ENCODE peak calls at places on chromosomes 16 and 17, in six cellular contexts. R is mammary epithelial cell, X is NCI-H69, W is GM04503, V is hypothalamus, L is epithelial cell of prostate. Y is an unnamed sample.

GRCh38 chr16:2962334-2963073 is 1.6 kb upstream of the KREMEN2 start:
- DNase-seq in R (no peak), L (no peak), W (no peak), X (peak; percentile 63), V (no peak), Y (no peak)

GRCh38 chr16:56800355-56800754 is 64.7 kb upstream of the SLC12A3 start:
- DNase-seq in W (no peak), V (no peak), R (no peak), L (no peak), X (no peak), Y (peak; percentile 34)

GRCh38 chr17:63998050-63998720 is at the start of gene PRR29:
- DNase-seq in V (peak; percentile 44), X (peak; percentile 89), L (no peak), R (peak; percentile 21), W (no peak), Y (peak; percentile 42)

GRCh38 chr17:67421869-67422273 is 44.8 kb downstream of the PITPNC1 start:
- DNase-seq in L (peak; percentile 100), X (peak; percentile 8), R (peak; percentile 100), V (no peak), W (peak; percentile 92), Y (peak; percentile 95)

GRCh38 chr17:65584604-65585521 is 23.4 kb upstream of the AXIN2 start:
- DNase-seq in W (no peak), V (peak; percentile 3), L (no peak), R (no peak), X (no peak), Y (no peak)

GRCh38 chr16:71896688-71897368 is 1.5 kb downstream of the IST1 start:
- DNase-seq in L (no peak), X (no peak), R (no peak), W (no peak), V (no peak), Y (no peak)

GRCh38 chr17:17737938-17738894 is 57.0 kb downstream of the RAI1 start:
- DNase-seq in L (no peak), X (peak; percentile 19), V (no peak), W (no peak), R (peak; percentile 44), Y (no peak)

GRCh38 chr16:56931253-56931768 is 631 bp upstream of the HERPUD1 start:
- DNase-seq in L (no peak), W (no peak), R (no peak), V (no peak), X (peak; percentile 41), Y (peak; percentile 18)

GRCh38 chr16:47461598-47462266 is 601 bp downstream of the PHKB start:
- DNase-seq in L (no peak), X (peak; percentile 59), R (peak; percentile 68), W (no peak), V (peak; percentile 31), Y (peak; percentile 41)

GRCh38 chr17:77145635-77146632 is 5.2 kb downstream of the SEC14L1 start:
- DNase-seq in V (peak; percentile 53), R (no peak), X (peak; percentile 47), L (no peak), W (peak; percentile 70), Y (peak; percentile 82)

GRCh38 chr17:4009164-4009785 is 45.0 kb upstream of the ATP2A3 start:
- DNase-seq in X (no peak), R (no peak), W (no peak), V (no peak), L (no peak), Y (no peak)

GRCh38 chr17:27976331-27976730 is 66.1 kb upstream of the NLK start:
- DNase-seq in R (no peak), W (no peak), L (no peak), X (no peak), V (no peak), Y (peak; percentile 65)

GRCh38 chr17:34110315-34110714 is 144.8 kb upstream of the CCL2 start:
- DNase-seq in L (no peak), V (no peak), R (no peak), X (peak; percentile 80), W (no peak), Y (no peak)

GRCh38 chr17:77376795-77377751 is 236.3 kb downstream of the SEC14L1 start:
- DNase-seq in V (no peak), W (no peak), R (no peak), L (no peak), X (peak; percentile 42), Y (no peak)

GRCh38 chr16:47045023-47045422 is 71.5 kb upstream of the DNAJA2 start:
- DNase-seq in L (no peak), X (no peak), V (no peak), W (no peak), R (no peak), Y (no peak)

GRCh38 chr17:42180922-42181850 is at the start of gene KCNH4:
- DNase-seq in L (peak; percentile 5), W (no peak), V (peak; percentile 81), X (peak; percentile 94), R (peak; percentile 53), Y (peak; percentile 65)

GRCh38 chr16:15616475-15616874 is 26.5 kb downstream of the MARF1 start:
- DNase-seq in V (no peak), R (no peak), L (no peak), X (no peak), W (no peak), Y (no peak)

GRCh38 chr17:77394540-77395295 is 253.9 kb downstream of the SEC14L1 start:
- DNase-seq in V (no peak), W (no peak), L (no peak), R (peak; percentile 70), X (no peak), Y (no peak)

GRCh38 chr17:55005520-55005919 is 37.0 kb downstream of the STXBP4 start:
- DNase-seq in X (peak; percentile 34), V (no peak), W (no peak), R (peak; percentile 15), L (no peak), Y (peak; percentile 19)

GRCh38 chr17:8163978-8164814 is 1.4 kb upstream of the VAMP2 start:
- DNase-seq in R (no peak), V (peak; percentile 56), X (peak; percentile 54), L (no peak), W (no peak), Y (peak; percentile 79)

GRCh38 chr17:17890773-17891759 is 54.3 kb upstream of the SREBF1 start:
- DNase-seq in L (no peak), X (peak; percentile 68), W (no peak), R (peak; percentile 57), V (no peak), Y (peak; percentile 50)

GRCh38 chr16:7366041-7366440 is 33.4 kb downstream of the RBFOX1 start:
- DNase-seq in V (no peak), X (no peak), L (no peak), R (no peak), W (no peak), Y (no peak)

GRCh38 chr17:7133916-7134315 is 19.3 kb upstream of the ASGR2 start:
- DNase-seq in X (no peak), W (no peak), R (no peak), V (no peak), L (no peak), Y (no peak)

GRCh38 chr16:2008009-2008526 is 1.6 kb downstream of the ZNF598 start:
- DNase-seq in R (peak; percentile 93), L (peak; percentile 71), W (no peak), X (no peak), V (no peak), Y (peak; percentile 75)

GRCh38 chr17:20211246-20211645 is 202.1 kb downstream of the SPECC1 start:
- DNase-seq in V (no peak), L (no peak), W (no peak), X (no peak), R (no peak), Y (no peak)

Y was measured in LHCN-M2.